ENCODE peak calls at places on chromosomes 11 and 22, in ten cellular contexts. K, C, W, D, E, I, F, H, X and N are unnamed samples.

GRCh38 chr11:747176-748006 is at the start of gene TALDO1:
- DNase-seq in K (peak), C (peak), W (peak), D (peak), E (peak), I (peak), F (peak), H (peak), X (peak), N (peak)

GRCh38 chr11:24375896-24376295 is 121.0 kb upstream of the LUZP2 start:
- DNase-seq in K (no peak), C (no peak), W (no peak), D (no peak), E (peak), I (no peak), F (no peak), H (no peak), X (no peak), N (no peak)

GRCh38 chr11:118193910-118194566 is 17.6 kb upstream of the SCN2B start:
- DNase-seq in K (no peak), C (no peak), W (no peak), D (no peak), E (no peak), I (no peak), F (no peak), H (no peak), X (no peak), N (no peak)

GRCh38 chr11:8826145-8826786 is 84.7 kb upstream of the AKIP1 start:
- DNase-seq in K (peak), C (peak), W (no peak), D (no peak), E (peak), I (peak), F (no peak), H (no peak), X (no peak), N (no peak)

GRCh38 chr11:60871378-60872061 is 4.2 kb downstream of the ZP1 start:
- DNase-seq in K (no peak), C (no peak), W (peak), D (no peak), E (peak), I (peak), F (no peak), H (no peak), X (peak), N (no peak)

GRCh38 chr22:39595622-39596182 is 25.1 kb downstream of the CACNA1I start:
- DNase-seq in K (no peak), C (no peak), W (no peak), D (no peak), E (no peak), I (no peak), F (no peak), H (no peak), X (no peak), N (no peak)

GRCh38 chr11:129598378-129598777 is 217.3 kb upstream of the TMEM45B start:
- DNase-seq in K (no peak), C (no peak), W (no peak), D (no peak), E (no peak), I (no peak), F (no peak), H (no peak), X (no peak), N (no peak)

GRCh38 chr11:63709336-63709735 is 28.0 kb downstream of the RTN3 start:
- DNase-seq in K (no peak), C (no peak), W (no peak), D (no peak), E (no peak), I (peak), F (no peak), H (no peak), X (no peak), N (no peak)

GRCh38 chr11:75100314-75100713 is 3.6 kb upstream of the OR2AT4 start:
- DNase-seq in K (no peak), C (peak), W (no peak), D (peak), E (peak), I (peak), F (no peak), H (no peak), X (no peak), N (no peak)

GRCh38 chr11:5267033-5267563 is 2.6 kb downstream of the HBE1 start:
- DNase-seq in K (no peak), C (no peak), W (no peak), D (no peak), E (no peak), I (no peak), F (no peak), H (no peak), X (no peak), N (no peak)

GRCh38 chr11:44622721-44623258 is 57.3 kb downstream of the CD82 start:
- DNase-seq in K (peak), C (peak), W (peak), D (no peak), E (no peak), I (no peak), F (no peak), H (no peak), X (no peak), N (no peak)

GRCh38 chr11:33373636-33374035 is 116.5 kb downstream of the HIPK3 start:
- DNase-seq in K (no peak), C (no peak), W (no peak), D (no peak), E (no peak), I (no peak), F (no peak), H (no peak), X (no peak), N (no peak)

GRCh38 chr11:119844808-119845207 is 115.8 kb upstream of the NECTIN1 start:
- DNase-seq in K (no peak), C (no peak), W (no peak), D (no peak), E (no peak), I (no peak), F (no peak), H (no peak), X (no peak), N (peak)

GRCh38 chr22:45932066-45932465 is 44.9 kb downstream of the WNT7B start:
- DNase-seq in K (no peak), C (no peak), W (no peak), D (no peak), E (no peak), I (peak), F (no peak), H (no peak), X (no peak), N (no peak)

GRCh38 chr11:107859459-107860239 is 1.1 kb upstream of the SLC35F2 start:
- DNase-seq in K (peak), C (peak), W (no peak), D (no peak), E (no peak), I (peak), F (no peak), H (no peak), X (no peak), N (no peak)

GRCh38 chr11:12285811-12286222 is 91.6 kb upstream of the PARVA start:
- DNase-seq in K (peak), C (no peak), W (no peak), D (no peak), E (peak), I (no peak), F (no peak), H (no peak), X (no peak), N (no peak)

GRCh38 chr22:31650391-31650790 is 11.6 kb downstream of the PISD start:
- DNase-seq in K (no peak), C (peak), W (no peak), D (no peak), E (peak), I (peak), F (peak), H (no peak), X (no peak), N (no peak)

GRCh38 chr22:30265851-30266444 is 703 bp downstream of the OSM start:
- DNase-seq in K (peak), C (no peak), W (peak), D (no peak), E (no peak), I (peak), F (no peak), H (peak), X (peak), N (no peak)

GRCh38 chr11:74366576-74366975 is 31.7 kb downstream of the PGM2L1 start:
- DNase-seq in K (no peak), C (no peak), W (no peak), D (no peak), E (peak), I (peak), F (peak), H (no peak), X (no peak), N (no peak)

GRCh38 chr11:2662024-2662312 is 37.8 kb downstream of the KCNQ1OT1 start:
- DNase-seq in K (no peak), C (no peak), W (no peak), D (no peak), E (no peak), I (no peak), F (no peak), H (no peak), X (no peak), N (no peak)

GRCh38 chr11:17735823-17736772 is 1.5 kb downstream of the KCNC1 start:
- DNase-seq in K (no peak), C (no peak), W (peak), D (no peak), E (no peak), I (no peak), F (no peak), H (no peak), X (no peak), N (peak)

GRCh38 chr11:59756845-59757244 is 1.7 kb downstream of the STX3 start:
- DNase-seq in K (no peak), C (peak), W (no peak), D (no peak), E (peak), I (peak), F (no peak), H (no peak), X (no peak), N (no peak)

GRCh38 chr11:2673871-2674471 is 25.8 kb downstream of the KCNQ1OT1 start:
- DNase-seq in K (no peak), C (no peak), W (no peak), D (no peak), E (no peak), I (no peak), F (no peak), H (no peak), X (no peak), N (no peak)

GRCh38 chr22:30646518-30647160 is 11.1 kb downstream of the SLC35E4 start:
- DNase-seq in K (no peak), C (no peak), W (no peak), D (no peak), E (no peak), I (no peak), F (no peak), H (no peak), X (no peak), N (no peak)

GRCh38 chr11:92399702-92400101 is 175.1 kb downstream of the FAT3 start:
- DNase-seq in K (no peak), C (peak), W (no peak), D (no peak), E (peak), I (no peak), F (no peak), H (no peak), X (no peak), N (no peak)

GRCh38 chr22:41362615-41363014 is 19.1 kb upstream of the TEF start:
- DNase-seq in K (no peak), C (no peak), W (no peak), D (no peak), E (no peak), I (no peak), F (no peak), H (no peak), X (no peak), N (no peak)
- H3K4me3 ChIP-seq in K (no peak), C (no peak), W (no peak), D (no peak), E (no peak), I (no peak), F (no peak), H (no peak), X (no peak), N (no peak)

DNA sequence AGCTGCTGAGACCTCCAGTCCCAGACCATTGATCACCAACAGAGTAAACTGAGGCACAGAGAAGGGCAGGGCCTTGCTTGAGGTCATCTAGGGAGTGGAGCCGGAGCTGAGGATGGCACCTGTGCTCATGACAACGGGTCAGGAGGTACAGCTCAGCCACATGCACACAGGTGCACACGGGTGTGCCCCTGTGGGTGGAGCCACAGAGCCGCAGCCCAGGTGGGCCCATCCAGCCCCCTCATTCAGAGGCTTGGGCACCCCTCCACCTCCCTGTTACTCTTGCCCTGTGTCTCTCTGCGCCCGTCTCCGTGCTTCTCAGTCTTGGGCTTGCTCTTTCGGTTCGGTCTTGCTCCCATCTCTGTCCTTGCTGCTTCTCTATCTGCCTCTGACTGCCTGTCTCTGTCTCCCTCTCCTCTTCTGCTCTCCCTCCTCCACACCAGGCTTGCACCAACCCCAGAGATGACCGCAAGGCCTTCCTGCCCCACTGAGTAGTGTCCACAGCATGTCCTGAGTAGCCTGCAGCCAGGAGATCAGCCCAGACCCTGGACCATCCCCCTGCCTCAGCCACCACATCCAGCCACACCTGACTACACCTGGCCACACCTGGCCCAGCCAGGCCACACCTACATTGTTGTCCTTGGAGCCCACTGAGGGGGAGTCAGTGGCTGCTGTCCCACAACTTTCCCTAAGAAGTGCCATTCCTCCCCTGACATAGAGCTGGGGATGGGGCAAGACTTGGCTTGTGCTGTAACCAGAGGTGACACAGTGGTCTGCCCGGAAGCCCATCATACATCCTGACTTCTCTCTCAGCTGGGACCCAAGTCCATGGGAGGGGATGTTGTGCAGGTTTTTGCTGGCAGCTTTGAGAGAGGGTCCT is 39.3 kb upstream of the CRYBB3 start:
- DNase-seq in K (no peak), C (no peak), W (no peak), D (no peak), E (no peak), I (no peak), F (no peak), H (no peak), X (no peak), N (no peak)
- H3K4me3 ChIP-seq in K (no peak), C (no peak), W (no peak), D (no peak), E (no peak), I (no peak), F (no peak), H (no peak), X (no peak), N (no peak)

DNA sequence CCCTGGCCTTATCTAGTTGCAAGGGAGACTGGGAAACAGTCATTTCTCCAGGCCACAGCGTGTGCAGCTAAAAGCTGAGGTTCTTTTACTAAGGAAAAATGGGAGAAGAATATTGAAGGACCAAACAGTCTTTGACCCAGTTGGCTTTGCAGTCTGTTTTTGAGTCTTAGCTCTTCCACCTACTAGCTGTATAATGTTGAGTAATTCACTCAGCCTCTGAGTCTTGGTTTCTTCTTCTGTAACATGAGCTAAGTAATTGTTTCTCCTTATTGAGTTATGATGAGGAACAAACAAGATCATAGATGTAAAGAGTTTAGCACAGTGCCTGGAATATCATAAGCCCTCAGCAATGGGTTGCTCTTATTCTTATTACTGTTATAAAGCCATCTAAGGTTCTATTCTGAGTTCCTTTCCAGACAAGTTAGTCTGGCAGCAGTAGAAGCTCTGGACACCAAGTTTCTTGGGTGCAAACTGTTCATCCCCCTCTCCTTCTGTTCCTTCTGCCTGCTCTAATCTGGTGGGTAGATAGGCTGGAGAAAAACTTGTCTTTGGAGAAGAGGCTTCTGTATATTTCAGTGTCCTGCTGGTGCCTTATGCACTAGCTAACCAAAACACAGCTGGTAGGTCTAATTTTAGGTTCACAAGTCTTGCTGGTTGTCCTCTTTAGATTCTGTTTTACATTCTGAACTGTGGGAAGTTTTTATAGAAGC is 13.5 kb downstream of the TRIM44 start:
- DNase-seq in K (no peak), C (no peak), W (no peak), D (no peak), E (peak), I (no peak), F (no peak), H (no peak), X (no peak), N (no peak)
- H3K4me3 ChIP-seq in K (no peak), C (no peak), W (no peak), D (no peak), E (no peak), I (no peak), F (no peak), H (no peak), X (no peak), N (no peak)

DNA sequence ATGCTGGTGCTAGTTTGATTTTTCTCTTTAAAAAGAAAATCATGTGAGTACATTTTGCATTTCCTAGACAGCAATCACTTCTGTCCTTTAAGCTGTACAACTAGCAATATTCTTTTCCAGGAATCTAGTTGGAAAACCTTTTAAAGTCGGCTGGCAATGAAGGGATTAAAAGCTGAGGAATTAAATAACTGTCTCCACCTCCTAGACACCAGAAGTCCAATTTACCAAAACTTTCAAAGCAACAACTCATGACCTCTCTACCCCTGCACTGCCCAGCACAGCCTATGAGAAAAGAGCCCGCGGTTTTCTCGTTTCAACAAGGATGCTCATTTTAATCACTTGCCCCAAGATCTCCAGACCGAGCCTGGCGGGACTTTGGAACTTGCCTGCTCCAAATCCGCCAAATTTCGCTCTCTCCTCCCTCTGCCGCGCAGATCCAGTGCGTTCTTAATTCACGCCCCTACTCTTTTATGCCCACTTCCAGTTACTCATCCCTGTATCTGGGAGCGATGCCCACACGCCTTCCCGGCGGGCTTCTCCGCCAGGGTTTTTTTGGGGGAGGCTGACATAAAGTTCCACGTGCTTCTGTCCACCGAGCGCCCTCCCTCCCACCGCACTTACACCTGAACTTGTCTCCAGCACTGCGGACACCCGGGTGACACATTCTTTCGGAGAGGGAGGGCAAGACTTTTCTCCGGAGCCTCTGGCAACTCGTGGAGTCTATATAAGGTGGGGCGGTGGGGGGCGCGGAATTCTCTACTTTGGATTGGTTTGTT is 2.5 kb downstream of the MPPED2 start:
- DNase-seq in K (no peak), C (no peak), W (peak), D (no peak), E (no peak), I (peak), F (no peak), H (no peak), X (peak), N (no peak)
- H3K4me3 ChIP-seq in K (no peak), C (no peak), W (no peak), D (no peak), E (no peak), I (no peak), F (no peak), H (no peak), X (peak), N (no peak)

GRCh38 chr11:102453921-102454320 is 1.4 kb upstream of the TMEM123 start:
- DNase-seq in K (no peak), C (peak), W (no peak), D (no peak), E (no peak), I (no peak), F (no peak), H (no peak), X (no peak), N (no peak)
- H3K4me3 ChIP-seq in K (no peak), C (no peak), W (no peak), D (no peak), E (no peak), I (no peak), F (no peak), H (no peak), X (no peak), N (no peak)

GRCh38 chr11:126029237-126029636 is 33.4 kb downstream of the CDON start:
- DNase-seq in K (no peak), C (no peak), W (no peak), D (no peak), E (no peak), I (no peak), F (no peak), H (no peak), X (no peak), N (no peak)
- H3K4me3 ChIP-seq in K (no peak), C (no peak), W (no peak), D (no peak), E (no peak), I (no peak), F (no peak), H (no peak), X (no peak), N (no peak)

DNA sequence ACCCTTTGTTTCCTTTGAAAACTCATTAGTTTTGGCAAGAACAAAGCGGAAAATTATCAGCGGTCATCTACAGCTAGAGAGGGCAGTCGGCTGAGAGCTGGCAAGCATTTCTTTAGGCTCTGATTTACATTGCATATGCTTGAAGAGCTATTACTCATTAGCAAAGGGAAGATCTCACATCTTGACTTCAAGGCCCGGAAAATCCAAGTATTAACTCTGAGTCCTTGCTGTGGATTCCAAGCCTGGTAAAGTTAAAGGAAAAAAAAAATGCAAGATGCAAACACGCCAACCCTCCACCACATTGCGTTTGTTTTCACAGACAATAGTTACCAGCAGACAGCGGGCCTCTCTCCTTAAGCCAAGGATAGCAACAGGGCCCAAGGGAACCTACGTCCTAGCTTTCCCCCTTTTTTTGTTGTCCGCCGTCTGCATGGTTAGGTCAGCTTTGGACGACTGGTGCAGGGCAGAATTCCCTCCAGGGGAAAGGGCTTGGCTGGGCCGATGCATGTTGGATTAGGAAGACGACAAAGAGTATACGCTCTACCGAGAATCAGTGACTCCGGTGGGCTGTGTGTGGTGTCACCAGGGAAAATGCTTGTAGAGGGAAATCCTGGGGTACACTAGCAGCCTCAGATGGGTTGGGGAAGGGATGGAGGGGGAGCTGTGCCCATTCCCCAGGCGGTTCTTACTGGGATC is 1.7 kb downstream of the TESMIN start:
- DNase-seq in K (no peak), C (no peak), W (no peak), D (no peak), E (no peak), I (peak), F (no peak), H (no peak), X (no peak), N (no peak)
- H3K4me3 ChIP-seq in K (no peak), C (no peak), W (no peak), D (no peak), E (no peak), I (no peak), F (no peak), H (no peak), X (no peak), N (no peak)